ENCODE peak calls at places on chromosomes 11 and 22, in four cellular contexts. Q, L, B and F are unnamed samples.
A peak's percentile ranks its signal among the peaks of the same experiment; 100 is the strongest.

GRCh38 chr11:134911514-134912180 is 499.6 kb upstream of the B3GAT1 start:
- DNase-seq in Q (no peak), L (no peak), B (no peak), F (no peak)

GRCh38 chr11:70828498-70829159 is 423.7 kb downstream of the SHANK2 start:
- DNase-seq in Q (no peak), L (no peak), B (no peak), F (peak; percentile 23)

GRCh38 chr22:29944339-29944738 is 61.4 kb downstream of the MTMR3 start:
- DNase-seq in B (no peak), L (no peak), Q (peak; percentile 4), F (peak; percentile 10)

GRCh38 chr11:72821221-72821919 is 7.2 kb downstream of the ATG16L2 start:
- DNase-seq in Q (no peak), B (no peak), L (no peak), F (no peak)

GRCh38 chr11:45745065-45745811 is 59.7 kb upstream of the SLC35C1 start:
- DNase-seq in Q (no peak), B (no peak), L (no peak), F (no peak)

GRCh38 chr11:62708423-62709261 is 1.2 kb downstream of the GNG3 start:
- DNase-seq in B (no peak), Q (no peak), L (no peak), F (no peak)

GRCh38 chr11:63641727-63642126 is 27.5 kb upstream of the PLAAT3 start:
- DNase-seq in Q (peak; percentile 10), B (peak; percentile 8), L (no peak), F (peak; percentile 51)

GRCh38 chr11:35305670-35306382 is 113.5 kb downstream of the SLC1A2 start:
- DNase-seq in L (peak; percentile 13), B (no peak), Q (peak; percentile 56), F (peak; percentile 50)

GRCh38 chr11:5224538-5225479 is 2.1 kb downstream of the HBB start:
- DNase-seq in Q (no peak), B (no peak), L (no peak), F (no peak)

GRCh38 chr11:26557666-26558065 is 14.4 kb downstream of the MUC15 start:
- DNase-seq in B (no peak), Q (no peak), L (no peak), F (no peak)

GRCh38 chr11:133078591-133079179 is 453.6 kb downstream of the OPCML start:
- DNase-seq in Q (peak; percentile 20), B (no peak), L (no peak), F (peak; percentile 71)

GRCh38 chr22:18988958-18989357 is 52.9 kb upstream of the PRODH start:
- DNase-seq in Q (no peak), B (no peak), L (no peak), F (no peak)

GRCh38 chr11:2508793-2509192 is 64.0 kb downstream of the KCNQ1 start:
- DNase-seq in Q (no peak), L (no peak), B (no peak), F (no peak)

GRCh38 chr11:76791861-76792260 is 8.7 kb downstream of the TSKU start:
- DNase-seq in Q (peak; percentile 78), L (no peak), B (peak; percentile 73), F (peak; percentile 88)

GRCh38 chr11:13745165-13745564 is 76.7 kb downstream of the FAR1 start:
- DNase-seq in Q (peak; percentile 2), L (no peak), B (no peak), F (peak; percentile 37)

GRCh38 chr11:61955416-61956135 is 5.4 kb downstream of the BEST1 start:
- DNase-seq in L (no peak), Q (no peak), B (no peak), F (peak; percentile 67)

GRCh38 chr11:121358775-121359174 is 66.2 kb downstream of the SC5D start:
- DNase-seq in Q (no peak), L (no peak), B (no peak), F (no peak)

GRCh38 chr22:45207981-45208664 is 32.6 kb downstream of the KIAA0930 start:
- DNase-seq in L (no peak), B (peak; percentile 78), Q (peak; percentile 95), F (peak; percentile 56)

GRCh38 chr11:44793350-44794090 is 66.8 kb downstream of the TSPAN18 start:
- DNase-seq in B (peak; percentile 17), L (no peak), Q (peak; percentile 57), F (no peak)

GRCh38 chr11:18701614-18702216 is 3.1 kb downstream of the TMEM86A start:
- DNase-seq in Q (no peak), L (no peak), B (no peak), F (no peak)

GRCh38 chr11:120431633-120432032 is 79.9 kb upstream of the GRIK4 start:
- DNase-seq in Q (peak; percentile 72), L (peak; percentile 27), B (peak; percentile 57), F (peak; percentile 76)

GRCh38 chr11:130580372-130580771 is 131.9 kb downstream of the ADAMTS15 start:
- DNase-seq in L (peak; percentile 21), Q (peak; percentile 84), B (peak; percentile 99), F (peak; percentile 89)

GRCh38 chr11:1785749-1786261 is 22.1 kb upstream of the CTSD start:
- DNase-seq in B (no peak), Q (no peak), L (no peak), F (no peak)

GRCh38 chr11:84292955-84293354 is 1006.8 kb upstream of the CCDC90B start:
- DNase-seq in Q (no peak), L (no peak), B (peak; percentile 54), F (no peak)

GRCh38 chr11:3380706-3381570 is 2.0 kb upstream of the ZNF195 start:
- DNase-seq in Q (no peak), B (no peak), L (no peak), F (peak; percentile 68)

GRCh38 chr11:20131744-20132666 is 28.3 kb downstream of the DBX1 start:
- DNase-seq in Q (peak; percentile 55), B (peak; percentile 36), L (no peak), F (peak; percentile 76)

GRCh38 chr11:103450241-103450640 is 341.0 kb downstream of the DYNC2H1 start:
- DNase-seq in L (no peak), B (peak; percentile 56), Q (peak; percentile 73), F (no peak)

GRCh38 chr22:20031732-20032406 is 11.0 kb downstream of the TANGO2 start:
- DNase-seq in Q (no peak), B (no peak), L (no peak), F (no peak)

GRCh38 chr11:67404515-67405195 is 772 bp downstream of the TBC1D10C start:
- DNase-seq in Q (no peak), L (no peak), B (no peak), F (no peak)

GRCh38 chr22:43270314-43270908 is 72.8 kb downstream of the SCUBE1 start:
- DNase-seq in L (no peak), Q (no peak), B (no peak), F (no peak)

GRCh38 chr11:60182546-60183330 is at the start of gene MS4A6A:
- DNase-seq in L (no peak), B (no peak), Q (no peak), F (no peak)

GRCh38 chr22:48780597-48781277 is 1046.9 kb downstream of the BRD1 start:
- DNase-seq in B (no peak), L (no peak), Q (no peak), F (no peak)

DNA sequence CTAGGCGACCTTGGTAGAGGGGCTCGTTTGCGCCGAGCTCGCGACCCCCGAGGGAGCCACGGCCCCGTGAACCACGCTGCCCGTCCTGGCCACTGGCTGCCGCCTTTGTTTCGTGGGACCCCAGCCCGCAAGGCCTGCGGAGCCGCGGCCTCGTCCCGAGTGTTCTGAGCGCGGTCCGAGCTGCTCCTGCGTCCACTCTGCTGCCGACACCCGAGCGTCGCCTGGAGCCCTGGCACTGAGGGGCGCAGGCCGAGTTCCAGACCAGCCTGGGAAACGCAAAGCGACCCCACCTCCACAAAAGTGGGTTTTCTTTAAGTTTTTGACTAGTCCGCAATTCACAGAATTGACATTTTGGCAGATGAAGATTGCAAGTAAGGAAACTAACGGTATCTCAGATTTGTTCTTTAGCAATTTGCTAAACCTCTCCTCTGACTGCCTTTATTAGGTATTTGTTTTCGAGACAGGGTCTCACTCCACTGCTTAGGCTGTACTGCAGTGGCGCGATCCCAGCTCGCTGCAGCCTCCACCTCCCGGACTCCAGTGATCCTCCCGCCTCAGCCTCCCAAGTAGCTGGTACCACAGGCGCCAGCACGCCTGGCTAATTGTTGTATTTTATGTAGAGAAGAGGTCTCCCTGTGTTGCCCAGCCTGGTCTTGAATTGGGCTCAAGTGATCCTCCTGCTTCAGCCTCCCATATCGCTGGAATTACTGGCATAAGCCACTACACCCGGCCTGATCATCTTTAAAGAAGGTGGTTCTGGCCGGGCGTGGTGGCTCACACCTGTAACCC is 879 bp upstream of the RNH1 start:
- DNase-seq in L (no peak), Q (no peak), B (no peak), F (peak; percentile 64)
- H2AFZ ChIP-seq in L (no peak overlapping the region), Q (peak overlapping the region; percentile 87), B (peak overlapping the region; percentile 60), F (peak overlapping the region; percentile 41)

GRCh38 chr11:125271436-125272064 is 107.0 kb downstream of the PKNOX2 start:
- DNase-seq in B (no peak), Q (no peak), L (no peak), F (peak; percentile 48)

GRCh38 chr11:125268611-125269010 is 104.1 kb downstream of the PKNOX2 start:
- DNase-seq in Q (peak; percentile 43), B (peak; percentile 65), L (no peak), F (no peak)

GRCh38 chr11:125270106-125270505 is 105.6 kb downstream of the PKNOX2 start:
- DNase-seq in Q (no peak), L (no peak), B (no peak), F (no peak)

GRCh38 chr11:125272092-125272491 is 107.5 kb downstream of the PKNOX2 start:
- DNase-seq in Q (peak; percentile 33), L (no peak), B (peak; percentile 66), F (peak; percentile 63)

GRCh38 chr11:125270711-125271110 is 106.2 kb downstream of the PKNOX2 start:
- DNase-seq in B (peak; percentile 74), Q (peak; percentile 77), L (no peak), F (peak; percentile 79)
- H3K4me1 ChIP-seq in B (peaks cover 53% of the 10 kb centered on the region), Q (peaks cover 1% of the 10 kb centered on the region), L (no peaks in the 10 kb centered on the region), F (peaks cover 17% of the 10 kb centered on the region)

GRCh38 chr11:116312560-116313340 is 460.0 kb downstream of the BUD13 start:
- DNase-seq in B (peak; percentile 48), L (no peak), Q (no peak), F (peak; percentile 1)
- H2AFZ ChIP-seq in B (no peak overlapping the region), L (no peak overlapping the region), Q (no peak overlapping the region), F (no peak overlapping the region)

GRCh38 chr11:87356428-87356827 is 318.7 kb downstream of the TMEM135 start:
- DNase-seq in Q (no peak), L (no peak), B (no peak), F (no peak)
- H3K4me1 ChIP-seq in Q (peaks cover 2% of the 10 kb centered on the region), L (no peaks in the 10 kb centered on the region), B (peaks cover 7% of the 10 kb centered on the region), F (peaks cover 8% of the 10 kb centered on the region)

GRCh38 chr11:58642120-58642625 is 19.7 kb downstream of the CNTF start:
- DNase-seq in Q (no peak), B (no peak), L (no peak), F (no peak)

GRCh38 chr11:58639103-58639502 is 16.6 kb downstream of the CNTF start:
- DNase-seq in L (no peak), B (no peak), Q (no peak), F (no peak)

GRCh38 chr11:58640386-58641023 is 18.0 kb downstream of the CNTF start:
- DNase-seq in L (no peak), Q (no peak), B (no peak), F (no peak)

GRCh38 chr11:58637367-58637766 is 14.9 kb downstream of the CNTF start:
- DNase-seq in Q (no peak), L (no peak), B (no peak), F (no peak)

GRCh38 chr11:58641326-58641725 is 18.9 kb downstream of the CNTF start:
- DNase-seq in Q (no peak), L (no peak), B (no peak), F (no peak)
- H2AFZ ChIP-seq in Q (no peak overlapping the region), L (no peak overlapping the region), B (no peak overlapping the region), F (no peak overlapping the region)